ENCODE peak calls at places on chromosomes 13 and 19, in six cellular contexts. One of them, this sample, is unnamed.

GRCh38 chr19:54462713-54463530 is 656 bp downstream of the LENG9 start:
- DNase-seq in neural progenitor cell: peak; percentile 81
- DNase-seq in SK-N-SH: peak; percentile 57
- DNase-seq in upper lobe of right lung: peak; percentile 89
- DNase-seq in breast epithelium: peak; percentile 54
- DNase-seq in body of pancreas: peak; percentile 77
- DNase-seq in this sample: no peak

GRCh38 chr19:21130097-21130775 is 11.6 kb upstream of the ZNF431 start:
- DNase-seq in neural progenitor cell: no peak
- DNase-seq in SK-N-SH: no peak
- DNase-seq in upper lobe of right lung: no peak
- DNase-seq in breast epithelium: no peak
- DNase-seq in body of pancreas: no peak
- DNase-seq in this sample: peak; percentile 53

GRCh38 chr19:46016426-46017094 is 6.3 kb downstream of the PGLYRP1 start:
- DNase-seq in neural progenitor cell: peak; percentile 93
- DNase-seq in SK-N-SH: peak; percentile 94
- DNase-seq in upper lobe of right lung: peak; percentile 91
- DNase-seq in breast epithelium: peak; percentile 37
- DNase-seq in body of pancreas: peak; percentile 85
- DNase-seq in this sample: no peak

GRCh38 chr19:10651821-10652220 is 2.3 kb upstream of the ILF3 start:
- DNase-seq in neural progenitor cell: no peak
- DNase-seq in SK-N-SH: no peak
- DNase-seq in upper lobe of right lung: no peak
- DNase-seq in breast epithelium: no peak
- DNase-seq in body of pancreas: no peak
- DNase-seq in this sample: no peak

GRCh38 chr19:21835429-21835809 is 563 bp downstream of the ZNF43 start:
- DNase-seq in neural progenitor cell: no peak
- DNase-seq in SK-N-SH: no peak
- DNase-seq in upper lobe of right lung: no peak
- DNase-seq in breast epithelium: no peak
- DNase-seq in body of pancreas: no peak
- DNase-seq in this sample: no peak

GRCh38 chr13:32581177-32581786 is 5.0 kb upstream of the PDS5B start:
- DNase-seq in neural progenitor cell: peak; percentile 8
- DNase-seq in SK-N-SH: no peak
- DNase-seq in upper lobe of right lung: no peak
- DNase-seq in breast epithelium: no peak
- DNase-seq in body of pancreas: no peak
- DNase-seq in this sample: no peak

GRCh38 chr19:34838753-34839431 is 65.9 kb upstream of the ZNF599 start:
- DNase-seq in neural progenitor cell: peak; percentile 72
- DNase-seq in SK-N-SH: no peak
- DNase-seq in upper lobe of right lung: no peak
- DNase-seq in breast epithelium: no peak
- DNase-seq in body of pancreas: peak; percentile 41
- DNase-seq in this sample: no peak

GRCh38 chr13:47809411-47809810 is 191.7 kb downstream of the SUCLA2 start:
- DNase-seq in neural progenitor cell: no peak
- DNase-seq in SK-N-SH: no peak
- DNase-seq in upper lobe of right lung: no peak
- DNase-seq in breast epithelium: no peak
- DNase-seq in body of pancreas: no peak
- DNase-seq in this sample: no peak

GRCh38 chr13:94119360-94119936 is 360.0 kb downstream of the DCT start:
- DNase-seq in neural progenitor cell: no peak
- DNase-seq in SK-N-SH: no peak
- DNase-seq in upper lobe of right lung: peak; percentile 66
- DNase-seq in breast epithelium: no peak
- DNase-seq in body of pancreas: peak; percentile 34
- DNase-seq in this sample: no peak

GRCh38 chr13:44051923-44052322 is 172.2 kb downstream of the LACC1 start:
- DNase-seq in neural progenitor cell: no peak
- DNase-seq in SK-N-SH: no peak
- DNase-seq in upper lobe of right lung: no peak
- DNase-seq in breast epithelium: no peak
- DNase-seq in body of pancreas: no peak
- DNase-seq in this sample: no peak

GRCh38 chr19:12705169-12705568 is 8.7 kb upstream of the FBXW9 start:
- DNase-seq in neural progenitor cell: no peak
- DNase-seq in SK-N-SH: no peak
- DNase-seq in upper lobe of right lung: no peak
- DNase-seq in breast epithelium: no peak
- DNase-seq in body of pancreas: no peak
- DNase-seq in this sample: no peak

GRCh38 chr19:22140356-22140755 is 56.4 kb downstream of the ZNF676 start:
- DNase-seq in neural progenitor cell: no peak
- DNase-seq in SK-N-SH: no peak
- DNase-seq in upper lobe of right lung: no peak
- DNase-seq in breast epithelium: no peak
- DNase-seq in body of pancreas: no peak
- DNase-seq in this sample: no peak

GRCh38 chr19:45800009-45800553 is 7.4 kb upstream of the DMWD start:
- DNase-seq in neural progenitor cell: no peak
- DNase-seq in SK-N-SH: no peak
- DNase-seq in upper lobe of right lung: no peak
- DNase-seq in breast epithelium: no peak
- DNase-seq in body of pancreas: no peak
- DNase-seq in this sample: no peak

GRCh38 chr13:111911141-111911720 is 155.7 kb upstream of the SOX1 start:
- DNase-seq in neural progenitor cell: no peak
- DNase-seq in SK-N-SH: no peak
- DNase-seq in upper lobe of right lung: no peak
- DNase-seq in breast epithelium: peak; percentile 2
- DNase-seq in body of pancreas: peak; percentile 1
- DNase-seq in this sample: no peak

GRCh38 chr19:409006-409514 is at the start of gene C2CD4C:
- DNase-seq in neural progenitor cell: peak; percentile 71
- DNase-seq in SK-N-SH: peak; percentile 87
- DNase-seq in upper lobe of right lung: peak; percentile 66
- DNase-seq in breast epithelium: no peak
- DNase-seq in body of pancreas: peak; percentile 14
- DNase-seq in this sample: no peak

GRCh38 chr19:410243-410781 is 1.4 kb upstream of the C2CD4C start:
- DNase-seq in neural progenitor cell: no peak
- DNase-seq in SK-N-SH: peak; percentile 56
- DNase-seq in upper lobe of right lung: peak; percentile 64
- DNase-seq in breast epithelium: no peak
- DNase-seq in body of pancreas: peak; percentile 50
- DNase-seq in this sample: no peak

GRCh38 chr19:407501-408440 is 1.2 kb downstream of the C2CD4C start:
- DNase-seq in neural progenitor cell: no peak
- DNase-seq in SK-N-SH: peak; percentile 38
- DNase-seq in upper lobe of right lung: peak; percentile 60
- DNase-seq in breast epithelium: no peak
- DNase-seq in body of pancreas: no peak
- DNase-seq in this sample: no peak

GRCh38 chr19:408441-409005 is 424 bp downstream of the C2CD4C start:
- DNase-seq in neural progenitor cell: no peak
- DNase-seq in SK-N-SH: peak; percentile 83
- DNase-seq in upper lobe of right lung: peak; percentile 59
- DNase-seq in breast epithelium: no peak
- DNase-seq in body of pancreas: no peak
- DNase-seq in this sample: no peak

GRCh38 chr19:409515-410242 is 732 bp upstream of the C2CD4C start:
- DNase-seq in neural progenitor cell: no peak
- DNase-seq in SK-N-SH: peak; percentile 74
- DNase-seq in upper lobe of right lung: peak; percentile 60
- DNase-seq in breast epithelium: no peak
- DNase-seq in body of pancreas: peak; percentile 21
- DNase-seq in this sample: no peak
- TF ChIP-seq CTCF in neural progenitor cell: no peak
- TF ChIP-seq CTCF in SK-N-SH: no peak
- TF ChIP-seq CTCF in upper lobe of right lung: no peak
- TF ChIP-seq CTCF in breast epithelium: no peak
- TF ChIP-seq CTCF in body of pancreas: no peak
- TF ChIP-seq CTCF in this sample: no peak

DNA sequence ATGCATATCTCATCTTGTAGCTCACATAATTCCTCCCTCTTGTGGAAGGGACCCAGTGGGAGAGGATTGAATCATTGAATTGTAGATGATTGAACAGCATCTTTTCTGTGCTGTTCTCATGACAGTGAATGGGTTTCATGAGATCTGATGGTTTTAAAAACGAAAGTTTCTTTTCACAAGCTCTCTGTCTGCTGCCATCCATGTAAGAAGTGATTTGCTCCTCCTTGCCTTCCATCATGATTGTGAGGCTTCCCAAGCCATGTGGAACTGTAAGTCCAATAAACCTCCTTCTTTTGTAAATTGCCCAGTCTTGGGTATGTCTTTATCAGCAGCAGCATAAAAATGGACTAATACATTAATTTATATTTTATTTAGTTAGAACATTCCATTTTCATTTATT is 19.6 kb upstream of the ZNF675 start:
- DNase-seq in neural progenitor cell: no peak
- DNase-seq in SK-N-SH: no peak
- DNase-seq in upper lobe of right lung: no peak
- DNase-seq in breast epithelium: no peak
- DNase-seq in body of pancreas: no peak
- DNase-seq in this sample: no peak
- H3K4me3 ChIP-seq in neural progenitor cell: no peak overlapping the region
- H3K4me3 ChIP-seq in SK-N-SH: no peak overlapping the region
- H3K4me3 ChIP-seq in upper lobe of right lung: no peak overlapping the region
- H3K4me3 ChIP-seq in breast epithelium: no peak overlapping the region
- H3K4me3 ChIP-seq in body of pancreas: no peak overlapping the region
- H3K4me3 ChIP-seq in this sample: no peak overlapping the region

GRCh38 chr19:5154129-5154798 is 185.4 kb downstream of the KDM4B start:
- DNase-seq in neural progenitor cell: peak; percentile 64
- DNase-seq in SK-N-SH: peak; percentile 82
- DNase-seq in upper lobe of right lung: peak; percentile 66
- DNase-seq in breast epithelium: no peak
- DNase-seq in body of pancreas: peak; percentile 62
- DNase-seq in this sample: no peak
- TF ChIP-seq CTCF in neural progenitor cell: peak; percentile 61
- TF ChIP-seq CTCF in SK-N-SH: peak; percentile 56
- TF ChIP-seq CTCF in upper lobe of right lung: peak; percentile 28
- TF ChIP-seq CTCF in breast epithelium: peak; percentile 23
- TF ChIP-seq CTCF in body of pancreas: peak; percentile 17
- TF ChIP-seq CTCF in this sample: peak; percentile 63

GRCh38 chr13:54356849-54357248 is 1328.2 kb downstream of the OLFM4 start:
- DNase-seq in neural progenitor cell: peak; percentile 55
- DNase-seq in SK-N-SH: no peak
- DNase-seq in upper lobe of right lung: no peak
- DNase-seq in breast epithelium: no peak
- DNase-seq in body of pancreas: no peak
- DNase-seq in this sample: no peak
- H3K4me3 ChIP-seq in neural progenitor cell: peak overlapping the region; percentile 30
- H3K4me3 ChIP-seq in SK-N-SH: no peak overlapping the region
- H3K4me3 ChIP-seq in upper lobe of right lung: no peak overlapping the region
- H3K4me3 ChIP-seq in breast epithelium: no peak overlapping the region
- H3K4me3 ChIP-seq in body of pancreas: no peak overlapping the region
- H3K4me3 ChIP-seq in this sample: no peak overlapping the region